ENCODE peak calls at places on chromosome 20, in nine cellular contexts. One of them, this sample, is unnamed.

GRCh38 chr20:38108438-38109024 is 56.5 kb downstream of the TGM2 start:
- DNase-seq in GM13976: no peak
- DNase-seq in Daoy: no peak
- DNase-seq in NCI-H187: no peak
- DNase-seq in left cardiac atrium: peak; percentile 65
- DNase-seq in stimulated activated CD4-positive, alpha-beta T cell treated with anti-CD3 and anti-CD28 coated beads, Interleukin-15, amount 100 ng/mL, for 1 hour: no peak
- DNase-seq in hypothalamus: no peak
- DNase-seq in HTR-8/SVneo: no peak
- DNase-seq in EH: peak; percentile 76
- DNase-seq in this sample: peak; percentile 71

GRCh38 chr20:36805396-36805795 is 31.8 kb upstream of the DSN1 start:
- DNase-seq in Daoy: no peak
- DNase-seq in stimulated activated CD4-positive, alpha-beta T cell treated with anti-CD3 and anti-CD28 coated beads, Interleukin-15, amount 100 ng/mL, for 1 hour: no peak
- DNase-seq in left cardiac atrium: no peak
- DNase-seq in hypothalamus: no peak
- DNase-seq in GM13976: no peak
- DNase-seq in HTR-8/SVneo: no peak
- DNase-seq in EH: no peak
- DNase-seq in NCI-H187: no peak
- DNase-seq in this sample: no peak

GRCh38 chr20:11740975-11741374 is 176.7 kb upstream of the BTBD3 start:
- DNase-seq in stimulated activated CD4-positive, alpha-beta T cell treated with anti-CD3 and anti-CD28 coated beads, Interleukin-15, amount 100 ng/mL, for 1 hour: no peak
- DNase-seq in EH: no peak
- DNase-seq in GM13976: no peak
- DNase-seq in hypothalamus: no peak
- DNase-seq in left cardiac atrium: no peak
- DNase-seq in HTR-8/SVneo: no peak
- DNase-seq in NCI-H187: no peak
- DNase-seq in Daoy: no peak
- DNase-seq in this sample: no peak

GRCh38 chr20:51373713-51374481 is 168.6 kb downstream of the NFATC2 start:
- DNase-seq in stimulated activated CD4-positive, alpha-beta T cell treated with anti-CD3 and anti-CD28 coated beads, Interleukin-15, amount 100 ng/mL, for 1 hour: no peak
- DNase-seq in HTR-8/SVneo: no peak
- DNase-seq in hypothalamus: no peak
- DNase-seq in Daoy: no peak
- DNase-seq in left cardiac atrium: peak; percentile 76
- DNase-seq in NCI-H187: no peak
- DNase-seq in GM13976: no peak
- DNase-seq in EH: no peak
- DNase-seq in this sample: no peak

GRCh38 chr20:53598140-53599038 is 4.8 kb upstream of the ZNF217 start:
- DNase-seq in NCI-H187: no peak
- DNase-seq in HTR-8/SVneo: no peak
- DNase-seq in Daoy: no peak
- DNase-seq in left cardiac atrium: peak; percentile 3
- DNase-seq in hypothalamus: no peak
- DNase-seq in EH: no peak
- DNase-seq in GM13976: peak; percentile 59
- DNase-seq in stimulated activated CD4-positive, alpha-beta T cell treated with anti-CD3 and anti-CD28 coated beads, Interleukin-15, amount 100 ng/mL, for 1 hour: no peak
- DNase-seq in this sample: no peak

GRCh38 chr20:38685853-38686473 is 38.3 kb upstream of the SLC32A1 start:
- DNase-seq in stimulated activated CD4-positive, alpha-beta T cell treated with anti-CD3 and anti-CD28 coated beads, Interleukin-15, amount 100 ng/mL, for 1 hour: no peak
- DNase-seq in NCI-H187: no peak
- DNase-seq in GM13976: peak; percentile 43
- DNase-seq in EH: peak; percentile 61
- DNase-seq in HTR-8/SVneo: peak; percentile 73
- DNase-seq in left cardiac atrium: peak; percentile 46
- DNase-seq in Daoy: peak; percentile 27
- DNase-seq in hypothalamus: no peak
- DNase-seq in this sample: peak; percentile 59

GRCh38 chr20:57280221-57280620 is 13.8 kb upstream of the BMP7 start:
- DNase-seq in HTR-8/SVneo: no peak
- DNase-seq in stimulated activated CD4-positive, alpha-beta T cell treated with anti-CD3 and anti-CD28 coated beads, Interleukin-15, amount 100 ng/mL, for 1 hour: no peak
- DNase-seq in NCI-H187: no peak
- DNase-seq in EH: no peak
- DNase-seq in hypothalamus: no peak
- DNase-seq in GM13976: no peak
- DNase-seq in Daoy: no peak
- DNase-seq in left cardiac atrium: no peak
- DNase-seq in this sample: no peak

GRCh38 chr20:50546729-50547314 is 36.6 kb downstream of the PTPN1 start:
- DNase-seq in EH: no peak
- DNase-seq in hypothalamus: no peak
- DNase-seq in Daoy: no peak
- DNase-seq in HTR-8/SVneo: no peak
- DNase-seq in GM13976: no peak
- DNase-seq in stimulated activated CD4-positive, alpha-beta T cell treated with anti-CD3 and anti-CD28 coated beads, Interleukin-15, amount 100 ng/mL, for 1 hour: no peak
- DNase-seq in left cardiac atrium: no peak
- DNase-seq in NCI-H187: no peak
- DNase-seq in this sample: no peak

GRCh38 chr20:38650010-38650409 is 48.4 kb downstream of the ARHGAP40 start:
- DNase-seq in left cardiac atrium: no peak
- DNase-seq in Daoy: no peak
- DNase-seq in HTR-8/SVneo: no peak
- DNase-seq in NCI-H187: no peak
- DNase-seq in hypothalamus: no peak
- DNase-seq in stimulated activated CD4-positive, alpha-beta T cell treated with anti-CD3 and anti-CD28 coated beads, Interleukin-15, amount 100 ng/mL, for 1 hour: no peak
- DNase-seq in GM13976: no peak
- DNase-seq in EH: no peak
- DNase-seq in this sample: no peak

GRCh38 chr20:21693322-21693721 is 12.1 kb upstream of the PAX1 start:
- DNase-seq in left cardiac atrium: no peak
- DNase-seq in GM13976: no peak
- DNase-seq in Daoy: peak; percentile 40
- DNase-seq in hypothalamus: no peak
- DNase-seq in NCI-H187: no peak
- DNase-seq in HTR-8/SVneo: no peak
- DNase-seq in EH: no peak
- DNase-seq in stimulated activated CD4-positive, alpha-beta T cell treated with anti-CD3 and anti-CD28 coated beads, Interleukin-15, amount 100 ng/mL, for 1 hour: no peak
- DNase-seq in this sample: no peak

GRCh38 chr20:32681175-32682084 is 7.7 kb upstream of the C20orf203 start:
- DNase-seq in GM13976: no peak
- DNase-seq in HTR-8/SVneo: no peak
- DNase-seq in stimulated activated CD4-positive, alpha-beta T cell treated with anti-CD3 and anti-CD28 coated beads, Interleukin-15, amount 100 ng/mL, for 1 hour: no peak
- DNase-seq in left cardiac atrium: no peak
- DNase-seq in EH: peak; percentile 42
- DNase-seq in hypothalamus: no peak
- DNase-seq in Daoy: peak; percentile 67
- DNase-seq in NCI-H187: peak; percentile 33
- DNase-seq in this sample: no peak

GRCh38 chr20:64224344-64225165 is 31.0 kb upstream of the PCMTD2 start:
- DNase-seq in hypothalamus: no peak
- DNase-seq in stimulated activated CD4-positive, alpha-beta T cell treated with anti-CD3 and anti-CD28 coated beads, Interleukin-15, amount 100 ng/mL, for 1 hour: no peak
- DNase-seq in Daoy: peak; percentile 89
- DNase-seq in EH: peak; percentile 94
- DNase-seq in NCI-H187: no peak
- DNase-seq in HTR-8/SVneo: peak; percentile 99
- DNase-seq in left cardiac atrium: no peak
- DNase-seq in GM13976: no peak
- DNase-seq in this sample: peak; percentile 86

GRCh38 chr20:4383966-4384365 is 337.7 kb upstream of the PRND start:
- DNase-seq in hypothalamus: no peak
- DNase-seq in Daoy: no peak
- DNase-seq in left cardiac atrium: no peak
- DNase-seq in GM13976: no peak
- DNase-seq in EH: no peak
- DNase-seq in NCI-H187: no peak
- DNase-seq in HTR-8/SVneo: no peak
- DNase-seq in stimulated activated CD4-positive, alpha-beta T cell treated with anti-CD3 and anti-CD28 coated beads, Interleukin-15, amount 100 ng/mL, for 1 hour: no peak
- DNase-seq in this sample: no peak

GRCh38 chr20:6502999-6503398 is 264.5 kb upstream of the BMP2 start:
- DNase-seq in NCI-H187: no peak
- DNase-seq in left cardiac atrium: no peak
- DNase-seq in HTR-8/SVneo: no peak
- DNase-seq in stimulated activated CD4-positive, alpha-beta T cell treated with anti-CD3 and anti-CD28 coated beads, Interleukin-15, amount 100 ng/mL, for 1 hour: no peak
- DNase-seq in Daoy: peak; percentile 17
- DNase-seq in hypothalamus: no peak
- DNase-seq in EH: no peak
- DNase-seq in GM13976: no peak
- DNase-seq in this sample: no peak

GRCh38 chr20:24502184-24502583 is 32.8 kb downstream of the SYNDIG1 start:
- DNase-seq in HTR-8/SVneo: no peak
- DNase-seq in NCI-H187: no peak
- DNase-seq in EH: peak; percentile 84
- DNase-seq in Daoy: peak; percentile 13
- DNase-seq in left cardiac atrium: peak; percentile 71
- DNase-seq in hypothalamus: peak; percentile 82
- DNase-seq in stimulated activated CD4-positive, alpha-beta T cell treated with anti-CD3 and anti-CD28 coated beads, Interleukin-15, amount 100 ng/mL, for 1 hour: no peak
- DNase-seq in GM13976: no peak
- DNase-seq in this sample: peak; percentile 63

GRCh38 chr20:25059866-25060465 is 2.0 kb upstream of the ACSS1 start:
- DNase-seq in left cardiac atrium: no peak
- DNase-seq in GM13976: no peak
- DNase-seq in Daoy: no peak
- DNase-seq in NCI-H187: no peak
- DNase-seq in HTR-8/SVneo: no peak
- DNase-seq in hypothalamus: no peak
- DNase-seq in stimulated activated CD4-positive, alpha-beta T cell treated with anti-CD3 and anti-CD28 coated beads, Interleukin-15, amount 100 ng/mL, for 1 hour: no peak
- DNase-seq in EH: no peak
- DNase-seq in this sample: no peak

GRCh38 chr20:36645998-36646397 is at the start of gene SLA2:
- DNase-seq in hypothalamus: no peak
- DNase-seq in GM13976: peak; percentile 70
- DNase-seq in left cardiac atrium: peak; percentile 26
- DNase-seq in NCI-H187: no peak
- DNase-seq in HTR-8/SVneo: no peak
- DNase-seq in stimulated activated CD4-positive, alpha-beta T cell treated with anti-CD3 and anti-CD28 coated beads, Interleukin-15, amount 100 ng/mL, for 1 hour: peak; percentile 40
- DNase-seq in Daoy: no peak
- DNase-seq in EH: no peak
- DNase-seq in this sample: no peak

GRCh38 chr20:63850689-63851547 is 10.4 kb upstream of the ABHD16B start:
- DNase-seq in GM13976: peak; percentile 93
- DNase-seq in HTR-8/SVneo: no peak
- DNase-seq in NCI-H187: no peak
- DNase-seq in hypothalamus: no peak
- DNase-seq in Daoy: no peak
- DNase-seq in stimulated activated CD4-positive, alpha-beta T cell treated with anti-CD3 and anti-CD28 coated beads, Interleukin-15, amount 100 ng/mL, for 1 hour: no peak
- DNase-seq in left cardiac atrium: no peak
- DNase-seq in EH: no peak
- DNase-seq in this sample: no peak

GRCh38 chr20:13492001-13492480 is 146.7 kb downstream of the TASP1 start:
- DNase-seq in hypothalamus: peak; percentile 20
- DNase-seq in NCI-H187: no peak
- DNase-seq in left cardiac atrium: peak; percentile 39
- DNase-seq in EH: peak; percentile 70
- DNase-seq in HTR-8/SVneo: peak; percentile 36
- DNase-seq in GM13976: no peak
- DNase-seq in Daoy: no peak
- DNase-seq in stimulated activated CD4-positive, alpha-beta T cell treated with anti-CD3 and anti-CD28 coated beads, Interleukin-15, amount 100 ng/mL, for 1 hour: no peak
- DNase-seq in this sample: peak; percentile 30

GRCh38 chr20:44715495-44716308 is 533 bp downstream of the CCN5 start:
- DNase-seq in hypothalamus: no peak
- DNase-seq in Daoy: no peak
- DNase-seq in EH: no peak
- DNase-seq in NCI-H187: no peak
- DNase-seq in stimulated activated CD4-positive, alpha-beta T cell treated with anti-CD3 and anti-CD28 coated beads, Interleukin-15, amount 100 ng/mL, for 1 hour: no peak
- DNase-seq in left cardiac atrium: no peak
- DNase-seq in HTR-8/SVneo: no peak
- DNase-seq in GM13976: no peak
- DNase-seq in this sample: no peak

This sample was measured in MG63.